ENCODE peak calls at places on chromosomes 12 and 14, in nine cellular contexts. One of them, this sample, is unnamed.

GRCh38 chr12:130031571-130032189 is 127.9 kb upstream of the TMEM132D start:
- DNase-seq in HCT116: no peak
- DNase-seq in HepG2: peak
- DNase-seq in A549: peak
- DNase-seq in GM23338: peak
- DNase-seq in SK-N-SH: peak
- DNase-seq in HL-60: peak
- DNase-seq in K562: peak
- DNase-seq in GM12878: no peak
- DNase-seq in this sample: peak

GRCh38 chr14:35362911-35363374 is 41.6 kb downstream of the NFKBIA start:
- DNase-seq in HCT116: no peak
- DNase-seq in HepG2: no peak
- DNase-seq in A549: no peak
- DNase-seq in GM23338: no peak
- DNase-seq in SK-N-SH: no peak
- DNase-seq in HL-60: no peak
- DNase-seq in K562: no peak
- DNase-seq in GM12878: no peak
- DNase-seq in this sample: no peak

GRCh38 chr14:100065942-100066574 is 836 bp downstream of the EVL start:
- DNase-seq in HCT116: no peak
- DNase-seq in HepG2: no peak
- DNase-seq in A549: no peak
- DNase-seq in GM23338: no peak
- DNase-seq in SK-N-SH: no peak
- DNase-seq in HL-60: peak
- DNase-seq in K562: no peak
- DNase-seq in GM12878: peak
- DNase-seq in this sample: no peak

GRCh38 chr14:103134919-103135318 is 11.7 kb downstream of the TNFAIP2 start:
- DNase-seq in HCT116: no peak
- DNase-seq in HepG2: no peak
- DNase-seq in A549: no peak
- DNase-seq in GM23338: no peak
- DNase-seq in SK-N-SH: no peak
- DNase-seq in HL-60: no peak
- DNase-seq in K562: no peak
- DNase-seq in GM12878: no peak
- DNase-seq in this sample: no peak

GRCh38 chr12:57241556-57242310 is 9.3 kb downstream of the STAC3 start:
- DNase-seq in HCT116: no peak
- DNase-seq in HepG2: no peak
- DNase-seq in A549: no peak
- DNase-seq in GM23338: peak
- DNase-seq in SK-N-SH: peak
- DNase-seq in HL-60: no peak
- DNase-seq in K562: no peak
- DNase-seq in GM12878: no peak
- DNase-seq in this sample: no peak

GRCh38 chr12:27081668-27082091 is 698 bp downstream of the C12orf71 start:
- DNase-seq in HCT116: no peak
- DNase-seq in HepG2: peak
- DNase-seq in A549: peak
- DNase-seq in GM23338: peak
- DNase-seq in SK-N-SH: no peak
- DNase-seq in HL-60: no peak
- DNase-seq in K562: no peak
- DNase-seq in GM12878: no peak
- DNase-seq in this sample: no peak

GRCh38 chr14:26138764-26139445 is 458.9 kb downstream of the NOVA1 start:
- DNase-seq in HCT116: no peak
- DNase-seq in HepG2: no peak
- DNase-seq in A549: peak
- DNase-seq in GM23338: peak
- DNase-seq in SK-N-SH: no peak
- DNase-seq in HL-60: no peak
- DNase-seq in K562: no peak
- DNase-seq in GM12878: no peak
- DNase-seq in this sample: no peak

GRCh38 chr14:53295985-53296582 is 143.0 kb upstream of the DDHD1 start:
- DNase-seq in HCT116: peak
- DNase-seq in HepG2: peak
- DNase-seq in A549: peak
- DNase-seq in GM23338: peak
- DNase-seq in SK-N-SH: peak
- DNase-seq in HL-60: peak
- DNase-seq in K562: peak
- DNase-seq in GM12878: no peak
- DNase-seq in this sample: peak

GRCh38 chr12:8034802-8035201 is 2.3 kb downstream of the FOXJ2 start:
- DNase-seq in HCT116: no peak
- DNase-seq in HepG2: no peak
- DNase-seq in A549: no peak
- DNase-seq in GM23338: no peak
- DNase-seq in SK-N-SH: no peak
- DNase-seq in HL-60: no peak
- DNase-seq in K562: peak
- DNase-seq in GM12878: no peak
- DNase-seq in this sample: no peak

GRCh38 chr12:8035440-8036010 is 3.0 kb downstream of the FOXJ2 start:
- DNase-seq in HCT116: no peak
- DNase-seq in HepG2: no peak
- DNase-seq in A549: no peak
- DNase-seq in GM23338: no peak
- DNase-seq in SK-N-SH: no peak
- DNase-seq in HL-60: no peak
- DNase-seq in K562: no peak
- DNase-seq in GM12878: no peak
- DNase-seq in this sample: no peak

GRCh38 chr12:8031872-8032241 is 659 bp upstream of the FOXJ2 start:
- DNase-seq in HCT116: no peak
- DNase-seq in HepG2: no peak
- DNase-seq in A549: no peak
- DNase-seq in GM23338: no peak
- DNase-seq in SK-N-SH: no peak
- DNase-seq in HL-60: no peak
- DNase-seq in K562: no peak
- DNase-seq in GM12878: no peak
- DNase-seq in this sample: no peak

GRCh38 chr12:8032242-8033152 is at the start of gene FOXJ2:
- DNase-seq in HCT116: no peak
- DNase-seq in HepG2: peak
- DNase-seq in A549: peak
- DNase-seq in GM23338: peak
- DNase-seq in SK-N-SH: peak
- DNase-seq in HL-60: peak
- DNase-seq in K562: peak
- DNase-seq in GM12878: no peak
- DNase-seq in this sample: no peak

DNA sequence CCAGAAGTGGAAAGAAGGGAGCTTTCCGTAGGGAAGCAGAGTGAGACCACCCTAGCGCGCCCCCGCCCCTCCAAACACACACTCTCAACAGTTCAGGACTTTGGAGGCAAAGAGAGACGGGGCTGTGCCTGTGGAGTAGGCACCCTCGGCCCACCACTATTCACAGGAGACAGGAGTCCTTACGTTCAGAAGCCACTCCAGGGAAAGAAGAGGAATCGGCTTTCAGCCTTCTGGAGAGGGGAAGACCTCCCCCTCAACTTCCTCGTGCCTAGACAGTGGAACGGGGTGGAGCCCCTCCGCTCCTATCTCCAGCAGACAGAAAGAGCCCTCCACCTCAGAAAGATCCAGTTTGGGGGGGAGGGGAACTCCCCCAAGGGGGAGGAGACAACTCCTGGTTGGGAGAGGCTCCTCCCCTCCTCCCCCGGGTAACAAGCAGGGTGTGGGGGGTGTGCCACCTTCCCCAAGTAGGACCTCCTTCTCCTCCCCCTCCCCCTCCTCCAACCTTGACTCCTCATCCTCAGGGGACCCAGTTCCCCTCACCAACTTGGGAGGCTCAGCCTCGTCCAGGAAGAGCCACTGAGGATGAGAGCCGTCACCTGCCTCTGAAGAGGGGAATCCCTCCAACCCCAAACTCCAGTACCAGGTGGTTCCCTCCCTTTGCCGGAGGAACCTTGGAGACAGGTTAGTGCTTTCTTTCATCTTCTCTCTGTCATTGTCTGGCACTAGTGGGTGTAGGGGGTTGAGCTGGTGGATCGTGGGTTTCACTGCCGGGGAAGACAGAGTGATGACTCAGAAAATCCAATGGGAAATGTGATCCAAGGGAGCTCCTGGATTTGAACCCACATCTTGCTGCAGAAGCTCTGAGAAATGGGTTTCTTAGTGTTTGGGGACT is 883 bp downstream of the FOXJ2 start:
- DNase-seq in HCT116: no peak
- DNase-seq in HepG2: no peak
- DNase-seq in A549: peak
- DNase-seq in GM23338: peak
- DNase-seq in SK-N-SH: peak
- DNase-seq in HL-60: no peak
- DNase-seq in K562: peak
- DNase-seq in GM12878: no peak
- DNase-seq in this sample: no peak
- TF ChIP-seq REST in HCT116: no peak
- TF ChIP-seq REST in HepG2: no peak
- TF ChIP-seq REST in A549: no peak
- TF ChIP-seq REST in GM23338: no peak
- TF ChIP-seq REST in SK-N-SH: no peak
- TF ChIP-seq REST in HL-60: no peak
- TF ChIP-seq REST in K562: no peak
- TF ChIP-seq REST in GM12878: no peak
- TF ChIP-seq REST in this sample: no peak

GRCh38 chr12:125593269-125593668 is 528.0 kb downstream of the AACS start:
- DNase-seq in HCT116: no peak
- DNase-seq in HepG2: no peak
- DNase-seq in A549: no peak
- DNase-seq in GM23338: no peak
- DNase-seq in SK-N-SH: no peak
- DNase-seq in HL-60: no peak
- DNase-seq in K562: no peak
- DNase-seq in GM12878: no peak
- DNase-seq in this sample: no peak
- TF ChIP-seq CTCF in HCT116: no peak
- TF ChIP-seq CTCF in HepG2: no peak
- TF ChIP-seq CTCF in A549: no peak
- TF ChIP-seq CTCF in GM23338: no peak
- TF ChIP-seq CTCF in SK-N-SH: no peak
- TF ChIP-seq CTCF in HL-60: no peak
- TF ChIP-seq CTCF in K562: no peak
- TF ChIP-seq CTCF in GM12878: no peak
- TF ChIP-seq CTCF in this sample: no peak

GRCh38 chr14:29463727-29464370 is 463.8 kb downstream of the PRKD1 start:
- DNase-seq in HCT116: no peak
- DNase-seq in HepG2: no peak
- DNase-seq in A549: no peak
- DNase-seq in GM23338: peak
- DNase-seq in SK-N-SH: no peak
- DNase-seq in HL-60: no peak
- DNase-seq in K562: no peak
- DNase-seq in GM12878: no peak
- DNase-seq in this sample: no peak

GRCh38 chr14:29465095-29465494 is 462.6 kb downstream of the PRKD1 start:
- DNase-seq in HCT116: no peak
- DNase-seq in HepG2: no peak
- DNase-seq in A549: no peak
- DNase-seq in GM23338: no peak
- DNase-seq in SK-N-SH: no peak
- DNase-seq in HL-60: no peak
- DNase-seq in K562: no peak
- DNase-seq in GM12878: no peak
- DNase-seq in this sample: no peak

GRCh38 chr14:29462271-29462670 is 465.4 kb downstream of the PRKD1 start:
- DNase-seq in HCT116: no peak
- DNase-seq in HepG2: no peak
- DNase-seq in A549: no peak
- DNase-seq in GM23338: no peak
- DNase-seq in SK-N-SH: no peak
- DNase-seq in HL-60: no peak
- DNase-seq in K562: no peak
- DNase-seq in GM12878: no peak
- DNase-seq in this sample: no peak

GRCh38 chr14:29461131-29461530 is 466.5 kb downstream of the PRKD1 start:
- DNase-seq in HCT116: no peak
- DNase-seq in HepG2: no peak
- DNase-seq in A549: no peak
- DNase-seq in GM23338: no peak
- DNase-seq in SK-N-SH: no peak
- DNase-seq in HL-60: no peak
- DNase-seq in K562: no peak
- DNase-seq in GM12878: no peak
- DNase-seq in this sample: no peak

GRCh38 chr14:29462772-29463171 is 464.9 kb downstream of the PRKD1 start:
- DNase-seq in HCT116: no peak
- DNase-seq in HepG2: no peak
- DNase-seq in A549: no peak
- DNase-seq in GM23338: no peak
- DNase-seq in SK-N-SH: no peak
- DNase-seq in HL-60: no peak
- DNase-seq in K562: no peak
- DNase-seq in GM12878: no peak
- DNase-seq in this sample: no peak
- TF ChIP-seq REST in HCT116: no peak
- TF ChIP-seq REST in HepG2: no peak
- TF ChIP-seq REST in A549: no peak
- TF ChIP-seq REST in GM23338: no peak
- TF ChIP-seq REST in SK-N-SH: no peak
- TF ChIP-seq REST in HL-60: no peak
- TF ChIP-seq REST in K562: no peak
- TF ChIP-seq REST in GM12878: no peak
- TF ChIP-seq REST in this sample: no peak

GRCh38 chr14:96106891-96107290 is 67.7 kb downstream of the C14orf132 start:
- DNase-seq in HCT116: no peak
- DNase-seq in HepG2: no peak
- DNase-seq in A549: no peak
- DNase-seq in GM23338: no peak
- DNase-seq in SK-N-SH: no peak
- DNase-seq in HL-60: no peak
- DNase-seq in K562: no peak
- DNase-seq in GM12878: no peak
- DNase-seq in this sample: no peak

GRCh38 chr14:96105921-96106441 is 66.8 kb downstream of the C14orf132 start:
- DNase-seq in HCT116: no peak
- DNase-seq in HepG2: no peak
- DNase-seq in A549: no peak
- DNase-seq in GM23338: no peak
- DNase-seq in SK-N-SH: no peak
- DNase-seq in HL-60: no peak
- DNase-seq in K562: no peak
- DNase-seq in GM12878: no peak
- DNase-seq in this sample: no peak

GRCh38 chr14:96108911-96109310 is 69.7 kb downstream of the C14orf132 start:
- DNase-seq in HCT116: no peak
- DNase-seq in HepG2: no peak
- DNase-seq in A549: no peak
- DNase-seq in GM23338: no peak
- DNase-seq in SK-N-SH: no peak
- DNase-seq in HL-60: no peak
- DNase-seq in K562: no peak
- DNase-seq in GM12878: no peak
- DNase-seq in this sample: no peak

GRCh38 chr14:96109956-96110355 is 70.8 kb downstream of the C14orf132 start:
- DNase-seq in HCT116: no peak
- DNase-seq in HepG2: no peak
- DNase-seq in A549: no peak
- DNase-seq in GM23338: no peak
- DNase-seq in SK-N-SH: no peak
- DNase-seq in HL-60: no peak
- DNase-seq in K562: no peak
- DNase-seq in GM12878: no peak
- DNase-seq in this sample: no peak

GRCh38 chr14:96108061-96108795 is 69.1 kb downstream of the C14orf132 start:
- DNase-seq in HCT116: no peak
- DNase-seq in HepG2: no peak
- DNase-seq in A549: no peak
- DNase-seq in GM23338: peak
- DNase-seq in SK-N-SH: no peak
- DNase-seq in HL-60: no peak
- DNase-seq in K562: no peak
- DNase-seq in GM12878: no peak
- DNase-seq in this sample: no peak
- TF ChIP-seq CTCF in HCT116: no peak
- TF ChIP-seq CTCF in HepG2: no peak
- TF ChIP-seq CTCF in A549: no peak
- TF ChIP-seq CTCF in GM23338: peak
- TF ChIP-seq CTCF in SK-N-SH: no peak
- TF ChIP-seq CTCF in HL-60: no peak
- TF ChIP-seq CTCF in K562: no peak
- TF ChIP-seq CTCF in GM12878: no peak
- TF ChIP-seq CTCF in this sample: no peak

This sample was measured in Panc1.